ENCODE peak calls at places on chromosomes 16 and 17, in six cellular contexts. One of them, this sample, is unnamed.

GRCh38 chr17:10754109-10754508 is 24.3 kb upstream of the TMEM220 start:
- DNase-seq in cardiac fibroblast: peak
- DNase-seq in putamen: no peak
- DNase-seq in COR-L47: no peak
- DNase-seq in SK-N-MC: no peak
- DNase-seq in neuronal stem cell: no peak
- DNase-seq in this sample: no peak

GRCh38 chr16:3819741-3820724 is 60.5 kb downstream of the CREBBP start:
- DNase-seq in cardiac fibroblast: peak
- DNase-seq in putamen: peak
- DNase-seq in COR-L47: peak
- DNase-seq in SK-N-MC: peak
- DNase-seq in neuronal stem cell: no peak
- DNase-seq in this sample: no peak

GRCh38 chr16:57245472-57246113 is 534 bp downstream of the ARL2BP start:
- DNase-seq in cardiac fibroblast: peak
- DNase-seq in putamen: no peak
- DNase-seq in COR-L47: no peak
- DNase-seq in SK-N-MC: no peak
- DNase-seq in neuronal stem cell: no peak
- DNase-seq in this sample: no peak

GRCh38 chr17:39800540-39800939 is 62.8 kb downstream of the GRB7 start:
- DNase-seq in cardiac fibroblast: peak
- DNase-seq in putamen: no peak
- DNase-seq in COR-L47: peak
- DNase-seq in SK-N-MC: no peak
- DNase-seq in neuronal stem cell: no peak
- DNase-seq in this sample: no peak

GRCh38 chr17:56064506-56064905 is 88.8 kb upstream of the ANKFN1 start:
- DNase-seq in cardiac fibroblast: no peak
- DNase-seq in putamen: no peak
- DNase-seq in COR-L47: no peak
- DNase-seq in SK-N-MC: no peak
- DNase-seq in neuronal stem cell: no peak
- DNase-seq in this sample: no peak

GRCh38 chr17:49869038-49869374 is 21.1 kb upstream of the TAC4 start:
- DNase-seq in cardiac fibroblast: no peak
- DNase-seq in putamen: no peak
- DNase-seq in COR-L47: no peak
- DNase-seq in SK-N-MC: no peak
- DNase-seq in neuronal stem cell: no peak
- DNase-seq in this sample: no peak

GRCh38 chr16:89194340-89195311 is 5.7 kb downstream of the SLC22A31 start:
- DNase-seq in cardiac fibroblast: no peak
- DNase-seq in putamen: no peak
- DNase-seq in COR-L47: no peak
- DNase-seq in SK-N-MC: no peak
- DNase-seq in neuronal stem cell: no peak
- DNase-seq in this sample: no peak

GRCh38 chr17:82568997-82569393 is 49.5 kb downstream of the FOXK2 start:
- DNase-seq in cardiac fibroblast: no peak
- DNase-seq in putamen: no peak
- DNase-seq in COR-L47: no peak
- DNase-seq in SK-N-MC: no peak
- DNase-seq in neuronal stem cell: no peak
- DNase-seq in this sample: no peak

GRCh38 chr16:264440-264951 is 11.2 kb downstream of the RGS11 start:
- DNase-seq in cardiac fibroblast: no peak
- DNase-seq in putamen: no peak
- DNase-seq in COR-L47: no peak
- DNase-seq in SK-N-MC: no peak
- DNase-seq in neuronal stem cell: no peak
- DNase-seq in this sample: no peak

GRCh38 chr17:6574689-6575595 is 18.6 kb upstream of the PITPNM3 start:
- DNase-seq in cardiac fibroblast: peak
- DNase-seq in putamen: no peak
- DNase-seq in COR-L47: no peak
- DNase-seq in SK-N-MC: no peak
- DNase-seq in neuronal stem cell: no peak
- DNase-seq in this sample: no peak

GRCh38 chr16:77468831-77469230 is 34.0 kb upstream of the ADAMTS18 start:
- DNase-seq in cardiac fibroblast: no peak
- DNase-seq in putamen: no peak
- DNase-seq in COR-L47: no peak
- DNase-seq in SK-N-MC: no peak
- DNase-seq in neuronal stem cell: no peak
- DNase-seq in this sample: no peak

GRCh38 chr17:29557717-29558116 is 9.1 kb downstream of the ABHD15 start:
- DNase-seq in cardiac fibroblast: no peak
- DNase-seq in putamen: no peak
- DNase-seq in COR-L47: no peak
- DNase-seq in SK-N-MC: no peak
- DNase-seq in neuronal stem cell: no peak
- DNase-seq in this sample: no peak

GRCh38 chr16:66717112-66717675 is 20.7 kb upstream of the CMTM4 start:
- DNase-seq in cardiac fibroblast: peak
- DNase-seq in putamen: peak
- DNase-seq in COR-L47: no peak
- DNase-seq in SK-N-MC: no peak
- DNase-seq in neuronal stem cell: no peak
- DNase-seq in this sample: no peak

GRCh38 chr17:42403150-42403549 is 14.9 kb upstream of the STAT3 start:
- DNase-seq in cardiac fibroblast: no peak
- DNase-seq in putamen: no peak
- DNase-seq in COR-L47: no peak
- DNase-seq in SK-N-MC: no peak
- DNase-seq in neuronal stem cell: no peak
- DNase-seq in this sample: no peak

GRCh38 chr16:23785842-23786241 is 31.0 kb downstream of the CHP2 start:
- DNase-seq in cardiac fibroblast: no peak
- DNase-seq in putamen: no peak
- DNase-seq in COR-L47: no peak
- DNase-seq in SK-N-MC: no peak
- DNase-seq in neuronal stem cell: no peak
- DNase-seq in this sample: no peak

GRCh38 chr16:27723711-27724490 is 174.0 kb downstream of the KATNIP start:
- DNase-seq in cardiac fibroblast: no peak
- DNase-seq in putamen: no peak
- DNase-seq in COR-L47: no peak
- DNase-seq in SK-N-MC: no peak
- DNase-seq in neuronal stem cell: no peak
- DNase-seq in this sample: no peak

GRCh38 chr16:17983114-17983513 is 353.4 kb downstream of the NPIPA8 start:
- DNase-seq in cardiac fibroblast: no peak
- DNase-seq in putamen: no peak
- DNase-seq in COR-L47: no peak
- DNase-seq in SK-N-MC: no peak
- DNase-seq in neuronal stem cell: no peak
- DNase-seq in this sample: no peak

GRCh38 chr16:48605518-48606110 is 4.4 kb downstream of the N4BP1 start:
- DNase-seq in cardiac fibroblast: no peak
- DNase-seq in putamen: no peak
- DNase-seq in COR-L47: no peak
- DNase-seq in SK-N-MC: no peak
- DNase-seq in neuronal stem cell: no peak
- DNase-seq in this sample: no peak

GRCh38 chr16:15542261-15542660 is 100.7 kb downstream of the MARF1 start:
- DNase-seq in cardiac fibroblast: no peak
- DNase-seq in putamen: no peak
- DNase-seq in COR-L47: no peak
- DNase-seq in SK-N-MC: no peak
- DNase-seq in neuronal stem cell: no peak
- DNase-seq in this sample: no peak

GRCh38 chr17:17514993-17515920 is 19.1 kb upstream of the RASD1 start:
- DNase-seq in cardiac fibroblast: no peak
- DNase-seq in putamen: no peak
- DNase-seq in COR-L47: no peak
- DNase-seq in SK-N-MC: no peak
- DNase-seq in neuronal stem cell: no peak
- DNase-seq in this sample: no peak

GRCh38 chr16:15874745-15875314 is 13.6 kb downstream of the CEP20 start:
- DNase-seq in cardiac fibroblast: peak
- DNase-seq in putamen: peak
- DNase-seq in COR-L47: no peak
- DNase-seq in SK-N-MC: no peak
- DNase-seq in neuronal stem cell: peak
- DNase-seq in this sample: no peak

GRCh38 chr16:49473131-49473530 is 99.5 kb downstream of the C16orf78 start:
- DNase-seq in cardiac fibroblast: no peak
- DNase-seq in putamen: no peak
- DNase-seq in COR-L47: no peak
- DNase-seq in SK-N-MC: no peak
- DNase-seq in neuronal stem cell: no peak
- DNase-seq in this sample: no peak

GRCh38 chr16:986925-987581 is 5.5 kb downstream of the SOX8 start:
- DNase-seq in cardiac fibroblast: no peak
- DNase-seq in putamen: no peak
- DNase-seq in COR-L47: peak
- DNase-seq in SK-N-MC: no peak
- DNase-seq in neuronal stem cell: no peak
- DNase-seq in this sample: no peak

GRCh38 chr16:2899564-2900072 is 12.1 kb upstream of the FLYWCH1 start:
- DNase-seq in cardiac fibroblast: no peak
- DNase-seq in putamen: no peak
- DNase-seq in COR-L47: no peak
- DNase-seq in SK-N-MC: no peak
- DNase-seq in neuronal stem cell: no peak
- DNase-seq in this sample: no peak

GRCh38 chr17:77217136-77217535 is 76.4 kb downstream of the SEC14L1 start:
- DNase-seq in cardiac fibroblast: no peak
- DNase-seq in putamen: no peak
- DNase-seq in COR-L47: no peak
- DNase-seq in SK-N-MC: no peak
- DNase-seq in neuronal stem cell: no peak
- DNase-seq in this sample: no peak